ENCODE peak calls at places on chromosomes 16 and 17, in ten cellular contexts. L, R, J, I, D, K, H, Z, Y and M are unnamed samples.

GRCh38 chr16:88690341-88691128 is 4.2 kb upstream of the SNAI3 start:
- DNase-seq in K (no peak), J (no peak), L (no peak), Y (no peak), I (no peak), R (no peak), H (no peak), Z (no peak), D (no peak), M (no peak)

GRCh38 chr16:67055712-67056487 is 27.0 kb downstream of the CBFB start:
- DNase-seq in R (no peak), H (no peak), Z (no peak), L (peak), Y (peak), D (no peak), K (peak), J (no peak), I (no peak), M (no peak)

GRCh38 chr17:12137859-12138258 is 117.2 kb downstream of the MAP2K4 start:
- DNase-seq in I (no peak), K (no peak), L (no peak), Y (no peak), H (no peak), D (no peak), Z (no peak), J (no peak), R (no peak), M (no peak)

GRCh38 chr16:85753559-85753958 is 2.7 kb upstream of the C16orf74 start:
- DNase-seq in H (no peak), L (no peak), K (peak), Y (peak), D (no peak), Z (no peak), I (peak), R (no peak), J (no peak), M (peak)

GRCh38 chr17:60472449-60472848 is 50.2 kb downstream of the CHCT1 start:
- DNase-seq in H (no peak), K (no peak), D (no peak), R (no peak), Y (no peak), L (no peak), I (no peak), J (no peak), Z (no peak), M (no peak)

GRCh38 chr17:81513669-81514484 is 1.3 kb upstream of the ACTG1 start:
- DNase-seq in L (no peak), K (peak), J (no peak), I (peak), Y (peak), H (peak), Z (peak), R (peak), D (no peak), M (no peak)

GRCh38 chr17:2023692-2024571 is 1.2 kb downstream of the RTN4RL1 start:
- DNase-seq in Z (no peak), R (peak), K (no peak), H (peak), J (no peak), I (no peak), D (no peak), Y (peak), L (peak), M (no peak)

GRCh38 chr17:48483004-48483403 is 47.8 kb downstream of the HOXB1 start:
- DNase-seq in K (no peak), Z (no peak), J (no peak), R (no peak), D (no peak), I (no peak), H (no peak), L (no peak), Y (no peak), M (no peak)

GRCh38 chr17:80455328-80455710 is 21.1 kb downstream of the NPTX1 start:
- DNase-seq in I (peak), Y (peak), L (no peak), D (no peak), R (no peak), K (no peak), Z (peak), J (no peak), H (peak), M (peak)

GRCh38 chr17:72430611-72431432 is 310.0 kb downstream of the SOX9 start:
- DNase-seq in H (peak), J (no peak), I (no peak), D (no peak), R (no peak), Y (peak), Z (no peak), L (no peak), K (no peak), M (no peak)

GRCh38 chr16:72927199-72928088 is 120.5 kb downstream of the ZFHX3 start:
- DNase-seq in K (peak), I (peak), H (no peak), L (peak), R (no peak), Y (peak), D (no peak), Z (no peak), J (no peak), M (no peak)

GRCh38 chr16:88342491-88342890 is 40.3 kb upstream of the ZNF469 start:
- DNase-seq in I (no peak), Z (no peak), D (no peak), L (no peak), K (no peak), R (no peak), H (no peak), J (no peak), Y (no peak), M (no peak)

GRCh38 chr17:5701371-5701770 is 117.1 kb upstream of the NLRP1 start:
- DNase-seq in D (no peak), K (no peak), I (no peak), H (no peak), L (no peak), R (no peak), Z (no peak), J (no peak), Y (no peak), M (no peak)

GRCh38 chr16:2331932-2332267 is 8.6 kb downstream of the ABCA3 start:
- DNase-seq in H (no peak), L (no peak), R (no peak), J (no peak), D (no peak), I (no peak), Z (no peak), K (no peak), Y (no peak), M (no peak)

GRCh38 chr16:74309789-74310781 is 13.5 kb downstream of the PSMD7 start:
- DNase-seq in D (no peak), I (peak), Y (peak), K (peak), H (peak), R (peak), J (no peak), L (peak), Z (peak), M (no peak)

GRCh38 chr17:72422505-72423285 is 301.9 kb downstream of the SOX9 start:
- DNase-seq in Z (peak), Y (peak), R (no peak), K (peak), L (peak), J (no peak), H (no peak), I (no peak), D (no peak), M (no peak)

GRCh38 chr17:17628388-17629008 is 37.0 kb upstream of the PEMT start:
- DNase-seq in K (no peak), D (no peak), R (no peak), Z (peak), I (no peak), L (no peak), H (no peak), J (peak), Y (no peak), M (no peak)

GRCh38 chr17:7955414-7956042 is 23.5 kb downstream of the CNTROB start:
- DNase-seq in H (no peak), J (no peak), R (no peak), Z (no peak), Y (no peak), I (no peak), D (no peak), K (no peak), L (no peak), M (no peak)

GRCh38 chr17:35735036-35735805 is 3.8 kb downstream of the RASL10B start:
- DNase-seq in R (no peak), J (no peak), D (no peak), H (no peak), L (no peak), I (no peak), Y (no peak), K (no peak), Z (no peak), M (no peak)

GRCh38 chr17:61279476-61280145 is 120.0 kb upstream of the TBX2 start:
- DNase-seq in H (no peak), R (no peak), L (no peak), J (no peak), Z (no peak), Y (no peak), D (no peak), K (no peak), I (no peak), M (peak)

GRCh38 chr17:38465420-38466345 is 37.4 kb downstream of the ARHGAP23 start:
- DNase-seq in L (peak), K (peak), Y (peak), D (no peak), Z (no peak), R (no peak), J (no peak), H (no peak), I (no peak), M (no peak)

GRCh38 chr17:40093005-40093579 is 7.3 kb downstream of the NR1D1 start:
- DNase-seq in Z (no peak), D (no peak), H (no peak), R (no peak), Y (no peak), K (no peak), I (no peak), J (no peak), L (no peak), M (no peak)

GRCh38 chr16:21228473-21228872 is 5.0 kb upstream of the ANKS4B start:
- DNase-seq in D (no peak), K (no peak), Y (no peak), L (no peak), R (no peak), J (no peak), I (no peak), Z (no peak), H (no peak), M (no peak)

GRCh38 chr17:44556114-44556853 is 1.0 kb upstream of the FZD2 start:
- DNase-seq in I (peak), H (peak), Y (peak), Z (peak), K (peak), L (peak), J (no peak), R (peak), D (no peak), M (no peak)

GRCh38 chr16:53429221-53429943 is 4.9 kb upstream of the RBL2 start:
- DNase-seq in J (no peak), K (peak), R (peak), L (no peak), H (no peak), Y (peak), D (no peak), Z (no peak), I (no peak), M (peak)

GRCh38 chr17:33335491-33336173 is 42.5 kb upstream of the ASIC2 start:
- DNase-seq in L (no peak), Y (no peak), R (no peak), D (no peak), I (no peak), H (peak), Z (no peak), J (no peak), K (no peak), M (no peak)

GRCh38 chr17:55731586-55732250 is 9.1 kb upstream of the TMEM100 start:
- DNase-seq in H (peak), I (no peak), R (no peak), Y (no peak), J (no peak), D (no peak), K (no peak), L (no peak), Z (peak), M (no peak)

GRCh38 chr17:77779711-77780539 is 178.6 kb upstream of the TNRC6C start:
- DNase-seq in I (no peak), R (no peak), H (no peak), L (no peak), J (no peak), Y (no peak), Z (no peak), D (no peak), K (no peak), M (no peak)

GRCh38 chr17:6755281-6755680 is 565 bp upstream of the XAF1 start:
- DNase-seq in I (no peak), H (peak), J (no peak), Y (no peak), L (no peak), K (no peak), Z (no peak), R (no peak), D (no peak), M (no peak)

GRCh38 chr16:32116080-32116479 is 137.0 kb upstream of the TP53TG3D start:
- DNase-seq in Z (peak), D (no peak), K (no peak), I (no peak), Y (no peak), H (no peak), L (no peak), R (no peak), J (no peak), M (no peak)

GRCh38 chr17:6061290-6061689 is 8.9 kb upstream of the WSCD1 start:
- DNase-seq in J (no peak), R (no peak), I (no peak), Z (no peak), L (peak), H (no peak), K (peak), D (no peak), Y (peak), M (no peak)

GRCh38 chr16:80147021-80147680 is 393.6 kb upstream of the DYNLRB2 start:
- DNase-seq in H (no peak), Y (no peak), L (no peak), Z (no peak), J (no peak), K (no peak), I (no peak), R (no peak), D (no peak), M (no peak)

GRCh38 chr17:38982858-38983746 is 15.9 kb upstream of the FBXO47 start:
- DNase-seq in K (peak), R (peak), L (peak), D (no peak), Y (peak), Z (peak), I (peak), H (peak), J (no peak), M (peak)

GRCh38 chr17:75755205-75755901 is 9.6 kb downstream of the GALK1 start:
- DNase-seq in L (no peak), D (no peak), H (no peak), J (no peak), Y (no peak), K (no peak), Z (no peak), I (no peak), R (no peak), M (no peak)

GRCh38 chr16:51657844-51658243 is 506.8 kb upstream of the SALL1 start:
- DNase-seq in J (no peak), R (peak), I (no peak), L (no peak), Y (no peak), Z (no peak), H (no peak), K (no peak), D (no peak), M (peak)